ENCODE peak calls at places on chromosomes 1 and 21, in six cellular contexts. X is HTR-8/SVneo, L is BJ, E is T-helper 2 cell, N is NCI-H774, U is A172. P is an unnamed sample.
A peak's percentile ranks its signal among the peaks of the same experiment; 100 is the strongest.

GRCh38 chr1:230167419-230167852 is 100.4 kb downstream of the GALNT2 start:
- DNase-seq in X (peak; percentile 48), L (no peak), E (peak; percentile 7), N (peak; percentile 59), U (peak; percentile 55), P (peak; percentile 40)

GRCh38 chr1:100597069-100597741 is 59.3 kb downstream of the GPR88 start:
- DNase-seq in X (peak; percentile 35), L (peak; percentile 38), E (no peak), N (no peak), U (peak; percentile 95), P (no peak)

GRCh38 chr1:61450454-61451213 is 274.3 kb downstream of the TM2D1 start:
- DNase-seq in X (no peak), L (no peak), E (no peak), N (no peak), U (no peak), P (no peak)

GRCh38 chr1:233598891-233599541 is 14.9 kb upstream of the KCNK1 start:
- DNase-seq in X (no peak), L (no peak), E (no peak), N (no peak), U (no peak), P (no peak)

GRCh38 chr1:208029381-208030319 is 118.7 kb upstream of the CD34 start:
- DNase-seq in X (peak; percentile 28), L (no peak), E (no peak), N (no peak), U (peak; percentile 54), P (no peak)

GRCh38 chr1:68281946-68282615 is 49.8 kb upstream of the WLS start:
- DNase-seq in X (no peak), L (no peak), E (no peak), N (no peak), U (no peak), P (no peak)

GRCh38 chr1:78559680-78560079 is 60.6 kb upstream of the IFI44L start:
- DNase-seq in X (no peak), L (no peak), E (no peak), N (no peak), U (no peak), P (no peak)

GRCh38 chr1:98086156-98086555 is 165.3 kb upstream of the DPYD start:
- DNase-seq in X (no peak), L (no peak), E (no peak), N (no peak), U (peak; percentile 89), P (no peak)

GRCh38 chr1:12208764-12209494 is 20.9 kb upstream of the VPS13D start:
- DNase-seq in X (peak; percentile 79), L (no peak), E (peak; percentile 76), N (peak; percentile 22), U (peak; percentile 55), P (peak; percentile 95)

GRCh38 chr1:42957880-42958487 is 684 bp downstream of the SLC2A1 start:
- DNase-seq in X (no peak), L (no peak), E (peak; percentile 47), N (peak; percentile 80), U (no peak), P (peak; percentile 87)

GRCh38 chr21:16713331-16714114 is 799.3 kb upstream of the CXADR start:
- DNase-seq in X (no peak), L (no peak), E (no peak), N (no peak), U (no peak), P (no peak)

GRCh38 chr1:61221642-61222041 is 139.3 kb downstream of the NFIA start:
- DNase-seq in X (no peak), L (no peak), E (no peak), N (no peak), U (no peak), P (no peak)

GRCh38 chr1:94298861-94299260 is 61.5 kb upstream of the ARHGAP29 start:
- DNase-seq in X (no peak), L (no peak), E (no peak), N (no peak), U (no peak), P (no peak)

GRCh38 chr1:229251185-229251584 is 19.7 kb upstream of the RAB4A start:
- DNase-seq in X (no peak), L (no peak), E (no peak), N (no peak), U (no peak), P (no peak)

GRCh38 chr1:155981266-155982088 is 3.1 kb upstream of the ARHGEF2 start:
- DNase-seq in X (no peak), L (no peak), E (no peak), N (no peak), U (peak; percentile 79), P (no peak)

GRCh38 chr1:13807213-13807612 is 107.2 kb downstream of the PRDM2 start:
- DNase-seq in X (peak; percentile 23), L (no peak), E (no peak), N (no peak), U (no peak), P (no peak)

GRCh38 chr1:155205035-155205434 is 2.7 kb downstream of the THBS3 start:
- DNase-seq in X (no peak), L (no peak), E (no peak), N (no peak), U (no peak), P (no peak)

GRCh38 chr1:40780678-40781613 is 2.6 kb upstream of the KCNQ4 start:
- DNase-seq in X (no peak), L (no peak), E (no peak), N (no peak), U (peak; percentile 21), P (no peak)

GRCh38 chr1:111789077-111789476 is 33.4 kb downstream of the DDX20 start:
- DNase-seq in X (no peak), L (no peak), E (no peak), N (no peak), U (no peak), P (peak; percentile 59)

GRCh38 chr1:13661539-13661938 is 38.4 kb upstream of the PRDM2 start:
- DNase-seq in X (no peak), L (peak; percentile 9), E (no peak), N (no peak), U (peak; percentile 33), P (no peak)

GRCh38 chr1:161229896-161230295 is 4.0 kb downstream of the TOMM40L start:
- DNase-seq in X (no peak), L (no peak), E (no peak), N (no peak), U (no peak), P (no peak)

GRCh38 chr1:103101399-103101798 is 6.9 kb downstream of the COL11A1 start:
- DNase-seq in X (no peak), L (no peak), E (no peak), N (no peak), U (no peak), P (no peak)

GRCh38 chr21:45887121-45887611 is 94.4 kb upstream of the COL6A1 start:
- DNase-seq in X (no peak), L (no peak), E (no peak), N (peak; percentile 5), U (no peak), P (no peak)